ENCODE peak calls at places on chromosomes 3 and 15, in four cellular contexts. C is HepG2, X is H1, R is K562. W is an unnamed sample.
A peak's percentile ranks its signal among the peaks of the same experiment; 100 is the strongest.

GRCh38 chr15:41917767-41918430 is 24.0 kb upstream of the SPTBN5 start:
- DNase-seq in C (no peak), X (no peak), R (peak; percentile 75), W (peak; percentile 71)

GRCh38 chr3:43288850-43289249 is 2.5 kb downstream of the SNRK start:
- DNase-seq in C (peak; percentile 73), X (no peak), R (no peak), W (no peak)

GRCh38 chr3:139307072-139307491 is 36.7 kb upstream of the MRPS22 start:
- DNase-seq in C (no peak), X (no peak), R (peak; percentile 48), W (no peak)

GRCh38 chr3:47578119-47578630 is 490 bp downstream of the CSPG5 start:
- DNase-seq in C (no peak), X (no peak), R (peak; percentile 91), W (no peak)

GRCh38 chr3:65130782-65131181 is 443.0 kb upstream of the ADAMTS9 start:
- DNase-seq in C (no peak), X (no peak), R (no peak), W (no peak)

GRCh38 chr15:58551764-58552504 is 120.1 kb downstream of the LIPC start:
- DNase-seq in C (peak; percentile 94), X (no peak), R (peak; percentile 42), W (peak; percentile 75)

GRCh38 chr15:86255247-86255646 is 175.6 kb downstream of the AGBL1 start:
- DNase-seq in C (no peak), X (no peak), R (no peak), W (no peak)

GRCh38 chr3:140821493-140821892 is 120.1 kb upstream of the SLC25A36 start:
- DNase-seq in C (no peak), X (no peak), R (no peak), W (no peak)

GRCh38 chr15:56608993-56609392 is 124.3 kb downstream of the ZNF280D start:
- DNase-seq in C (no peak), X (no peak), R (no peak), W (no peak)

GRCh38 chr3:190644766-190645165 is 130.9 kb downstream of the IL1RAP start:
- DNase-seq in C (no peak), X (no peak), R (no peak), W (no peak)

GRCh38 chr3:147431746-147432145 is 22.6 kb downstream of the ZIC1 start:
- DNase-seq in C (no peak), X (no peak), R (no peak), W (no peak)

GRCh38 chr3:56980798-56981390 is 79.6 kb upstream of the SPATA12 start:
- DNase-seq in C (no peak), X (no peak), R (no peak), W (peak; percentile 95)

GRCh38 chr15:76150508-76150907 is 90.7 kb downstream of the TMEM266 start:
- DNase-seq in C (no peak), X (no peak), R (no peak), W (no peak)

GRCh38 chr15:48962662-48963523 is 826 bp downstream of the SHC4 start:
- DNase-seq in C (no peak), X (no peak), R (no peak), W (peak; percentile 39)

GRCh38 chr3:44712455-44713075 is at the start of gene ZNF502:
- DNase-seq in C (no peak), X (no peak), R (peak; percentile 67), W (peak; percentile 85)

GRCh38 chr15:43280996-43281395 is 14.3 kb upstream of the TGM5 start:
- DNase-seq in C (no peak), X (no peak), R (no peak), W (no peak)

GRCh38 chr3:186109897-186110803 is 1.3 kb upstream of the ETV5 start:
- DNase-seq in C (no peak), X (no peak), R (peak; percentile 55), W (peak; percentile 48)

GRCh38 chr15:51775967-51776816 is 24.8 kb downstream of the TMOD2 start:
- DNase-seq in C (peak; percentile 58), X (no peak), R (peak; percentile 68), W (peak; percentile 65)

GRCh38 chr3:129278439-129278969 is at the start of gene HMCES:
- DNase-seq in C (peak; percentile 80), X (peak; percentile 66), R (peak; percentile 90), W (peak; percentile 90)

GRCh38 chr3:138249636-138250035 is 62.5 kb downstream of the ARMC8 start:
- DNase-seq in C (no peak), X (no peak), R (no peak), W (no peak)

GRCh38 chr3:62167566-62168262 is 205.6 kb downstream of the FEZF2 start:
- DNase-seq in C (no peak), X (no peak), R (no peak), W (no peak)

DNA sequence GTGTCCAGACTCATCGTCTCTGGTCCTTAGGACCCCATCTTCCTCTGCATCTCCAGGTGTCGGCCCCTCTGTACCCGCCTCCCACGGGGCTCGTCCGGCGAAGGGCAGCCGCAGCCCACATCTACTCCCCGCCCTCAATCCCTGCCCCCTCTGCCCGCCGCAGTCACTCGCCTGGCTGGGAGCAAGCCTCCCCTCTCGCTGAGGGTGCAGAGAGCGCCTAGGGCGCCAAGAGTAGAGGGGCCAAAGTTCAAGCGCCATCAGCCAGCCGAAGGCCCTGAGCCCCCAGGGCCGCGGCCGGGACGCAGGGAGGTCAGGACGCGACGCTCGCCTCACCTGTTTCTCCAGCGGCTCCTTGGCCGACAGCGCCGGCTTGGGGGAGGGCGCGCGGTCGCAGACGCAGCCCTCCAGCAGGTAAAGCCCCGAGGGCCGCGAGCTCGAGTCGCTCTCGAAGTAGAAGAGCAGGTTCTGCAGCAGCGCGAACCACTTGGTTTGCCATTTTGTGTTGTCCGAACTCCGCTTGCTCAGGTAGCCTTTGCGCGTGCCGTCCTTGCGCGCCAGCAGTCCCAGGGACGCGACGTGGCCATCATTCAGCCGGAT is 592 bp downstream of the RASGRF1 start:
- DNase-seq in C (no peak), X (no peak), R (no peak), W (no peak)
- TF ChIP-seq EZH2 in C (no peak), X (peak; percentile 92), R (no peak), W (no peak)

GRCh38 chr15:40877691-40878090 is 3.7 kb upstream of the RHOV start:
- DNase-seq in C (no peak), X (no peak), R (no peak), W (no peak)

GRCh38 chr15:40881351-40881750 is 7.3 kb upstream of the RHOV start:
- DNase-seq in C (no peak), X (no peak), R (no peak), W (no peak)

GRCh38 chr15:40875996-40876740 is 2.1 kb upstream of the RHOV start:
- DNase-seq in C (no peak), X (no peak), R (no peak), W (no peak)

GRCh38 chr15:40878785-40879184 is 4.8 kb upstream of the RHOV start:
- DNase-seq in C (no peak), X (no peak), R (peak; percentile 38), W (no peak)

GRCh38 chr15:40879609-40880008 is 5.6 kb upstream of the RHOV start:
- DNase-seq in C (no peak), X (no peak), R (peak; percentile 41), W (no peak)
- TF ChIP-seq JUN in C (no peak), X (no peak), R (no peak), W (no peak)

DNA sequence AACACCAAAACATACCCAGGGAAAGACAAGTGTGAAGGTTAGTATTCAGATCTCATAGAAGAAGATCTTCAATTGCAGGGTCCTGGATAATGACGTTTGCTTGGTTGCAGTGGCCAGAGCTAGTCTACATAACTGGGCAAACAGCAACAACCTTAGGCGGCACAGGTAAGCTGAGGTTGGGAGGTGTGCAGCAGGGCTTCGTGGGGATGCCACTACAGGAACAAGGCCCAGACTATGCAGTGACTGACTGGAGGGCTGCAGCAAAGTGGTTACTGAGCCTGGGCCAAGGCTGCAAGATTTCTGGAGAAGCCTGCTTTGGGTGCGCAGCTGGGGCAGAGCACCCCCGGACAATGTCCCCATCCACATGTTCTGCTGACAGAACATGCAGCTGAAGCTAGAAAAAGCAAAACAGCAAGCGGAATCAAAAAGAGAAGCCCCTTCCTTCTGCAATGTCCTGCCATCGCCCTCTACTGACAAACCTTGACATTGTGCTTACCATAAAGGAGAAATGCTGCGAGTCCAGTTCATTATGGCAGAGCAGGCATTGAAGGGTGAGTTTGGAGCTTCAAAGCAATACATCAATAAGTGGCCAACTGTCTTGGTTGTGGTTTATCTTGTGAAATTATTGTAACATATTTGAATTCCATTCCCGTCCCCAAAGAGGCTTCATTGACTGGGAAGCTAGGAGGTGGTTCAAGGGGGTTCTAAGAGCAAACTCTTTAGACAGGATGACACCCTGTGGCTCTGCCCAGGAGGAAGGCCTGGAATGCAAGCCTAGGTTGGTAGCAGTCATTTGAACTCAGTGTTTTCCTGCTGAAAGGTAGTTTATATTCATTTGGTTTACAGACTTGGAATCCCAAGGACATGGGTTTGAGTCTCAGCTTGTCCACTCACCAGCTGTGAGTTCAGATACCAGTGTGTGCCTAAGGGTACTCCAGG is 217.0 kb downstream of the PDCD6IP start:
- DNase-seq in C (peak; percentile 52), X (no peak), R (peak; percentile 62), W (no peak)
- TF ChIP-seq CTCF in C (peak; percentile 85), X (peak; percentile 83), R (peak; percentile 87), W (no peak)

GRCh38 chr15:92655178-92655995 is at the start of gene FAM174B:
- DNase-seq in C (no peak), X (no peak), R (no peak), W (peak; percentile 51)
- TF ChIP-seq EZH2 in C (no peak), X (peak; percentile 35), R (no peak), W (no peak)

GRCh38 chr3:72938471-72939265 is 50.8 kb downstream of the GXYLT2 start:
- DNase-seq in C (peak; percentile 81), X (no peak), R (peak; percentile 69), W (peak; percentile 68)
- TF ChIP-seq JUN in C (peak; percentile 37), X (no peak), R (no peak), W (no peak)

GRCh38 chr3:121660356-121661171 is at the start of gene HCLS1:
- DNase-seq in C (no peak), X (no peak), R (peak; percentile 30), W (peak; percentile 72)
- TF ChIP-seq CTCF in C (no peak), X (no peak), R (no peak), W (no peak)

GRCh38 chr3:169665264-169666078 is 2.0 kb upstream of the MECOM start:
- DNase-seq in C (no peak), X (no peak), R (peak; percentile 12), W (peak; percentile 42)
- TF ChIP-seq EZH2 in C (no peak), X (no peak), R (no peak), W (no peak)

GRCh38 chr3:58779934-58780333 is 113.4 kb upstream of the FAM3D start:
- DNase-seq in C (no peak), X (no peak), R (no peak), W (no peak)

DNA sequence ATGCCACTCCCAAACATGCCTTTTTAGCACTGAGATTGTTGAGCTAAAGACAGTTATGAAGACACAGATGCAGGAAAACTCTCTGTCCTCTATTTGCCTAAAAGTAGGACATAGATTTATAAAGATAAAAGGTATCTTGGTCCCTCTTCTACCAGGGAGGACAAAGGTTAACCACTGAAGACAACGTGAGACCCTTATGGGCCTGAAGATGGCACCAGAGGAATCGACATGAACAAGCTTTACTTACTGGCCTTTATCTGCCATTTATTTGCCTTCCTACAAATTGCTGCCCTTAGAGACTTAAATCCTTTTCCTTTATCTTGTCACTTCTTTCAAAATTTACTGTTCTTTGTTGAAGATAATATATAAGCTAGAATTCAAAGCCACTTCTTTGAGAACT is 109.7 kb upstream of the FAM3D start:
- DNase-seq in C (no peak), X (no peak), R (no peak), W (no peak)
- TF ChIP-seq JUN in C (no peak), X (no peak), R (no peak), W (no peak)

W was measured in endothelial cell of umbilical vein.